ENCODE peak calls at places on chromosome 11, in six cellular contexts. J, U, K, L, Z and S are unnamed samples.

GRCh38 chr11:95429376-95429907 is 198.4 kb upstream of the SESN3 start:
- DNase-seq in L (no peak), U (no peak), Z (peak), J (no peak), K (no peak), S (no peak)

GRCh38 chr11:77345621-77346020 is 44.1 kb upstream of the GDPD4 start:
- DNase-seq in Z (peak), K (peak), U (no peak), J (no peak), L (no peak), S (no peak)

GRCh38 chr11:91081440-91082088 is 858.7 kb upstream of the CHORDC1 start:
- DNase-seq in Z (peak), K (peak), L (no peak), J (peak), U (no peak), S (no peak)

GRCh38 chr11:46680164-46680760 is 20.2 kb downstream of the ARHGAP1 start:
- DNase-seq in L (no peak), J (no peak), K (no peak), U (no peak), Z (no peak), S (no peak)

GRCh38 chr11:2759228-2760195 is 59.7 kb upstream of the KCNQ1OT1 start:
- DNase-seq in J (no peak), K (no peak), L (no peak), Z (no peak), U (peak), S (no peak)

GRCh38 chr11:104905271-104905670 is 7.0 kb upstream of the CASP12 start:
- DNase-seq in L (no peak), Z (no peak), U (no peak), J (no peak), K (no peak), S (no peak)

GRCh38 chr11:20207781-20208621 is 47.7 kb upstream of the DBX1 start:
- DNase-seq in Z (peak), K (peak), U (no peak), L (no peak), J (no peak), S (no peak)

GRCh38 chr11:94728541-94728940 is 39.6 kb upstream of the AMOTL1 start:
- DNase-seq in L (no peak), J (no peak), U (no peak), Z (peak), K (no peak), S (no peak)

GRCh38 chr11:125464266-125464662 is 31.8 kb downstream of the FEZ1 start:
- DNase-seq in J (no peak), K (peak), L (no peak), Z (peak), U (no peak), S (no peak)

GRCh38 chr11:33997473-33998347 is 53.8 kb upstream of the CAPRIN1 start:
- DNase-seq in J (peak), Z (peak), K (peak), L (no peak), U (no peak), S (no peak)

GRCh38 chr11:45096636-45097035 is 49.8 kb upstream of the PRDM11 start:
- DNase-seq in Z (no peak), K (no peak), L (no peak), U (no peak), J (no peak), S (no peak)

GRCh38 chr11:88139865-88140264 is 35.4 kb downstream of the RAB38 start:
- DNase-seq in U (no peak), L (no peak), J (no peak), Z (no peak), K (no peak), S (no peak)

GRCh38 chr11:57641426-57641825 is 8.3 kb downstream of the YPEL4 start:
- DNase-seq in Z (peak), L (no peak), K (peak), U (no peak), J (no peak), S (peak)

GRCh38 chr11:123107945-123108344 is 46.0 kb upstream of the HSPA8 start:
- DNase-seq in L (no peak), Z (no peak), J (no peak), K (no peak), U (no peak), S (no peak)

GRCh38 chr11:11992813-11993212 is 15.6 kb downstream of the DKK3 start:
- DNase-seq in J (no peak), Z (no peak), K (no peak), L (no peak), U (no peak), S (no peak)

GRCh38 chr11:12577746-12578644 is 96.2 kb upstream of the TEAD1 start:
- DNase-seq in L (no peak), K (no peak), U (no peak), Z (no peak), J (no peak), S (no peak)

GRCh38 chr11:1490651-1491050 is 4.1 kb upstream of the MOB2 start:
- DNase-seq in J (no peak), U (peak), Z (no peak), L (no peak), K (no peak), S (no peak)

DNA sequence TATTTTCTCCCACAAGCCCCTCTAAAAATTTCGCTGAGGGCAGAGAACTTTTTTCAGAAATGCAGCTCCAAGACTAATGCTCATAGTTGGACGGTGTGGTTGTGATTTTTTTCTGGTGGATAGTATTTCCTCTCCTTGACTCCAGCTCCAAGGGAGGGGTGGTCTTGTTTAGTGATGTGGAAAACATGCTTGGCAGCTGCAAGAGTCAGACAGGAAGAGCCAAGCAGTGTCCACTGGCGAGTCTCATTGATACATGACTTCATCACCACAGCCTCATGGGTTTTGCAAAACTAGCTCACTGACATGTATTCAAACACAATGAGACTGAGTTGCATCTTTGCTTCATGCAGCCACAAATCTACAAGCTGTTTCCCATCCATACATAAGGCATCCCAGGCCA is 7.3 kb upstream of the KCNJ1 start:
- DNase-seq in U (no peak), J (no peak), L (no peak), Z (peak), K (no peak), S (no peak)
- H3K4me3 ChIP-seq in U (no peak), J (no peak), L (no peak), Z (no peak), K (no peak), S (no peak)

GRCh38 chr11:65115361-65116082 is 2.0 kb downstream of the ZNHIT2 start:
- DNase-seq in J (no peak), U (peak), Z (no peak), K (no peak), L (no peak), S (no peak)
- H3K4me3 ChIP-seq in J (peak), U (no peak), Z (no peak), K (no peak), L (no peak), S (no peak)

GRCh38 chr11:10763766-10764165 is 12.7 kb downstream of the CTR9 start:
- DNase-seq in L (no peak), U (no peak), Z (no peak), J (no peak), K (no peak), S (no peak)
- H3K4me3 ChIP-seq in L (no peak), U (no peak), Z (no peak), J (no peak), K (no peak), S (no peak)

GRCh38 chr11:134882671-134883318 is 470.8 kb upstream of the B3GAT1 start:
- DNase-seq in U (no peak), J (no peak), L (no peak), Z (no peak), K (no peak), S (no peak)
- H3K4me3 ChIP-seq in U (no peak), J (no peak), L (no peak), Z (no peak), K (no peak), S (no peak)

GRCh38 chr11:72075109-72075508 is 5.2 kb downstream of the NUMA1 start:
- DNase-seq in Z (no peak), L (no peak), J (no peak), K (no peak), U (no peak), S (no peak)
- H3K4me3 ChIP-seq in Z (no peak), L (no peak), J (no peak), K (no peak), U (no peak), S (no peak)

GRCh38 chr11:62677160-62677559 is 1.7 kb downstream of the UBXN1 start:
- DNase-seq in J (no peak), U (no peak), K (no peak), L (no peak), Z (no peak), S (no peak)
- H3K4me3 ChIP-seq in J (peak), U (no peak), K (no peak), L (no peak), Z (no peak), S (no peak)

GRCh38 chr11:6259638-6260019 is at the start of gene CCKBR:
- DNase-seq in Z (no peak), U (peak), J (no peak), K (no peak), L (no peak), S (peak)
- H3K4me3 ChIP-seq in Z (peak), U (peak), J (no peak), K (peak), L (peak), S (no peak)

GRCh38 chr11:119615879-119616190 is 113.2 kb downstream of the NECTIN1 start:
- DNase-seq in U (no peak), Z (no peak), L (no peak), J (no peak), K (peak), S (no peak)
- H3K4me3 ChIP-seq in U (no peak), Z (no peak), L (no peak), J (no peak), K (no peak), S (no peak)

DNA sequence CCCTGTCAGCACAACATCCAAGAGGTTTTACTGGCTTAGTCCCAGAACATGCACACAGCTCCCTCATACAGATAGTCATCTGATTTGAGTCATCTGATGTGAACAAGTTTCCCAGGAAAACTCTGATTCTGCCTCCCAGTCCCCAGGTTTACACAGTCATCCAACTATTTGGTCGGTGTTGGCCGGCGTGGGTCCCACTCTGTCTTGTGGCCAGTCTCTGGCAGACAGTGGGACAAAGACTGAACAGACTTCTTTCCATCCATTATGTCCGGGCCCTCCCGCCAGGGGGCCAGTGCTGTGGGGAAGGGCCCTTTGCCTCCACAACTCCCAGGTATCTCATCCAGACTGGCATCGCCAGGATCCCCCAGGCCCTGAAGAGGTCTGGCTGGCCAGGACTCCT is 60.0 kb downstream of the BTG4 start:
- DNase-seq in L (no peak), Z (peak), J (no peak), K (no peak), U (no peak), S (no peak)
- H3K4me3 ChIP-seq in L (no peak), Z (no peak), J (no peak), K (no peak), U (no peak), S (no peak)